ENCODE peak calls at places on chromosomes 7 and 10, in five cellular contexts. Z is PC-3, E is aorta, N is OCI-LY7, S is heart right ventricle. D is an unnamed sample.

GRCh38 chr7:96778263-96778662 is 68.6 kb upstream of the SEM1 start:
- DNase-seq in Z (peak; percentile 22), E (no peak), N (peak; percentile 2), S (no peak), D (no peak)

GRCh38 chr10:97454330-97455036 is 8.5 kb downstream of the ZDHHC16 start:
- DNase-seq in Z (no peak), E (no peak), N (no peak), S (peak; percentile 44), D (peak; percentile 41)

GRCh38 chr10:128092454-128092853 is 33.8 kb downstream of the MKI67 start:
- DNase-seq in Z (no peak), E (no peak), N (no peak), S (no peak), D (peak; percentile 38)

GRCh38 chr7:21169667-21170605 is 257.9 kb upstream of the SP4 start:
- DNase-seq in Z (no peak), E (no peak), N (no peak), S (no peak), D (no peak)

GRCh38 chr7:100949227-100949930 is at the start of gene MUC3A:
- DNase-seq in Z (no peak), E (no peak), N (no peak), S (peak; percentile 48), D (no peak)

GRCh38 chr7:4851459-4852422 is 10.1 kb downstream of the PAPOLB start:
- DNase-seq in Z (peak; percentile 18), E (no peak), N (no peak), S (no peak), D (no peak)

GRCh38 chr7:129238546-129238945 is 13.7 kb downstream of the AHCYL2 start:
- DNase-seq in Z (no peak), E (peak; percentile 46), N (no peak), S (no peak), D (no peak)

GRCh38 chr10:124755581-124755980 is 11.4 kb upstream of the FAM53B start:
- DNase-seq in Z (no peak), E (no peak), N (no peak), S (no peak), D (no peak)

GRCh38 chr7:42699415-42700178 is 212.3 kb downstream of the C7orf25 start:
- DNase-seq in Z (no peak), E (no peak), N (no peak), S (no peak), D (no peak)

GRCh38 chr7:134992626-134993179 is 6.4 kb downstream of the AGBL3 start:
- DNase-seq in Z (no peak), E (no peak), N (no peak), S (peak; percentile 32), D (no peak)

GRCh38 chr10:5282137-5282536 is 82.6 kb upstream of the UCN3 start:
- DNase-seq in Z (no peak), E (no peak), N (no peak), S (no peak), D (no peak)

GRCh38 chr10:3757250-3757637 is 27.8 kb downstream of the KLF6 start:
- DNase-seq in Z (no peak), E (no peak), N (peak; percentile 23), S (no peak), D (no peak)

GRCh38 chr7:23918856-23919255 is 208.8 kb downstream of the STK31 start:
- DNase-seq in Z (no peak), E (no peak), N (no peak), S (no peak), D (no peak)

GRCh38 chr7:38740041-38740440 is 108.9 kb upstream of the AMPH start:
- DNase-seq in Z (no peak), E (no peak), N (no peak), S (no peak), D (no peak)

GRCh38 chr10:98433881-98434732 is 12.6 kb downstream of the HPS1 start:
- DNase-seq in Z (peak; percentile 81), E (no peak), N (no peak), S (no peak), D (no peak)

GRCh38 chr10:42523098-42523497 is 115.3 kb downstream of the ZNF33B start:
- DNase-seq in Z (no peak), E (no peak), N (no peak), S (no peak), D (no peak)

GRCh38 chr10:118672766-118673715 is 77.6 kb upstream of the PRLHR start:
- DNase-seq in Z (no peak), E (no peak), N (no peak), S (no peak), D (no peak)

DNA sequence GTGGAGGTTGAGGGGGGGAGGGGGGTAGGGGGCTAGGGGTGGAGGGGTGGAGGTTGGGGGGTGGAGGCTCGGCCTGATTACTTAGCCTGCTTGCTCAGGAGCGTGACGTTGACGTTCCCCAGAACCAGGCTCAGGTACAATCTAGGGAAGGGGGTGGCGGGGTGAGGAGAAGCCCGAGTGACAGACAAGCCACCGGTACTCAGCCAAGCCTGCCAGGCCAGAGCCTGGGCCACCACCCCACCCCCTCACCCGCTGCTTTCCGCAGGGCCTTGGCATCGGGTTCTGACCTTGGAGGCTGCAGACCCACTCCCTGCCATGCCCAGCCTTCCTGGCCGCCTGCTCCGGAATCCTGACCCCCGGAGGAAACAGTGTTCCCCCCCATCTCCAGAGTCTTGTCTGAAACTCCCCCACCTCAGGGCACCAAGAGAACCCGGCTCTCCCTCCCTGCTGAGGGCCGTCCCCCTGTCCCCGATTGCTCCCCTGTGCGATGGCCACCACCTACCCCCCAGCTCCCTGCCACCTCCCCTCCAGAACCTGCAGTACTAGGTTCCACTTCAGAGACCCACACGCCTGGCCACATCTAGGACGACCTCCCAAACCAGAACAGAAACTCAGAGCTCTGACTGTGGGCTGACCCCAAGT is 5.2 kb downstream of the TMEM120A start:
- DNase-seq in Z (no peak), E (no peak), N (no peak), S (peak; percentile 82), D (peak; percentile 84)
- H3K27ac ChIP-seq in Z (no peak overlapping the region), E (peak overlapping the region; percentile 3), N (no peak overlapping the region), S (peak overlapping the region; percentile 82), D (peak overlapping the region; percentile 99)

GRCh38 chr7:128008744-128009143 is 22.5 kb downstream of the LRRC4 start:
- DNase-seq in Z (no peak), E (no peak), N (no peak), S (no peak), D (no peak)

GRCh38 chr7:128007293-128007680 is 23.9 kb downstream of the LRRC4 start:
- DNase-seq in Z (no peak), E (no peak), N (no peak), S (no peak), D (no peak)

GRCh38 chr7:128008141-128008540 is 23.1 kb downstream of the LRRC4 start:
- DNase-seq in Z (no peak), E (no peak), N (no peak), S (no peak), D (no peak)

GRCh38 chr7:128011079-128011670 is 20.1 kb downstream of the LRRC4 start:
- DNase-seq in Z (no peak), E (no peak), N (no peak), S (no peak), D (no peak)

GRCh38 chr7:128010392-128011078 is 20.7 kb downstream of the LRRC4 start:
- DNase-seq in Z (no peak), E (no peak), N (peak; percentile 13), S (no peak), D (no peak)
- H3K36me3 ChIP-seq in Z (peaks cover 5% of the 10 kb centered on the region), E (no peaks in the 10 kb centered on the region), N (peaks cover 7% of the 10 kb centered on the region), S (peaks cover 8% of the 10 kb centered on the region), D (peaks cover 7% of the 10 kb centered on the region)

DNA sequence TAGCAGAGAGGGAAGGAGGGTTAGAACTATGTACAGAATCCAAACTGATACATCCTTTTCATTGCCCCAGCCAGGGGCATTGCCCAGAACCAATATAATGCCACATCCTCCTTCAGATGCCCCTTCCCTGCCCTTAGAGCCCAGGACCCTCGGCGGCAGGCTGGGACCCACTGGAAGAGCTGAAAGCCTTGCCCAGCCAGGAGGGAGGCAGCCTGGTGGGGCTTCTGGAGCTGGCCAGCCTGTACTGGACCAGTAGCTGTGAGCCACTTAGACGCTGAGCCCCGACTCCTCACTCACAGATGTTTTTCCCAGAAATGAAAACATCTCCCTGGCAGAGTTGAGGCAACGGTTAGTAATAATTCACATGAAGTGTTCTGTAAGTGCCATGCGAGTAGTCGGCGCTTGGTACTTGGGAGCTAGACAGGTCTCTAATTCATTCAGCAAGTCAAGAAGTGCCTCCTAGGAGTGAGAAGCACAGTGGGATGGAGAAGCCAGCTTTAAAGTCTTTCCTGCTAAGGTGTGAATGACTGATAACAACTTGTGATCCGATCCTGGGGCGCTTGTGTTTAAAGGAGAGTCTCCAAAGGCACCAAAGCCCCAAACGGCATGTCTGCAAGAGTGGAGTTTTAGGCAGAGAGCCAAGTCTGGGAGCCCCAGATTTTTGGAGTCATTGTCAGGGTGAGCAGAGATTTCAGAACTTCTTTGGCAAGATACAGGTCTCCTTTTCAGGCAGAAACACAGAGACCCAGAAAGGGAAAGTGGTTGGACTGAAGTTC is 9.8 kb downstream of the VSIR start:
- DNase-seq in Z (no peak), E (no peak), N (no peak), S (no peak), D (no peak)
- H3K27ac ChIP-seq in Z (no peak overlapping the region), E (no peak overlapping the region), N (no peak overlapping the region), S (peak overlapping the region; percentile 7), D (peak overlapping the region; percentile 96)

DNA sequence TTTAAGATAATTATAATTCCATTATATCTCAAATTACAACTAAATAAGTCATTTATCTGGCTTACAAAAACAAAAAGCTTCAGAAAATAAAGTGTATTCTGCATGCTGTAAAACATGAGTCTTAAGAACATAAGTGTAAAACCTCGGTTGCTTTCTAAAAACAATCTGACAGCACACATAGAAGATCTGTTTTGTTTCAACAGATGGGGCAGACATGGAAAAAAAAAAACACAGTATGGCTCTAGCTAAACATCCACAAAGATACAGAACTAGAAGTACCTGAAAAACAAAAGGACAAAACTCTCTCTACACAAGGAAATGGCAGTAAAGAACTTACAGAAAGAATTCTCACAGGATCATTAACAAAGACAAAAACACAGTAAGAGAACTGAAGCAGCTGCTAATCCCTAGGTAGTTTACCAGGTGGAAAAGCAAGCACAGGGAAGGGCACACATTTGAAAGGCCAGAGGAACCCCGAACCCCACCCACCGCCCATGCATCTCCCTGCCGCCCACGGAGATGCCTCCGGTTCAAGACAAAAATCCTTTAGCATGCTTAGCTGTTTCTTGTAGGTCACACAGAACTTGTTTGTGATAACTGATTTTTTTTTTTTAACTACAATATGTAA is 42.5 kb downstream of the DLD start:
- DNase-seq in Z (no peak), E (no peak), N (no peak), S (no peak), D (no peak)
- H3K36me3 ChIP-seq in Z (peaks cover 48% of the 10 kb centered on the region), E (peaks cover 11% of the 10 kb centered on the region), N (no peaks in the 10 kb centered on the region), S (peaks cover 95% of the 10 kb centered on the region), D (peaks cover 45% of the 10 kb centered on the region)

GRCh38 chr7:36777855-36778254 is 53.6 kb upstream of the AOAH start:
- DNase-seq in Z (no peak), E (no peak), N (no peak), S (no peak), D (no peak)
- H3K27ac ChIP-seq in Z (no peak overlapping the region), E (no peak overlapping the region), N (no peak overlapping the region), S (no peak overlapping the region), D (no peak overlapping the region)

GRCh38 chr7:149546331-149546730 is 48.7 kb upstream of the ZNF746 start:
- DNase-seq in Z (no peak), E (no peak), N (no peak), S (no peak), D (no peak)
- H3K36me3 ChIP-seq in Z (peaks cover 20% of the 10 kb centered on the region), E (peaks cover 3% of the 10 kb centered on the region), N (peaks cover 51% of the 10 kb centered on the region), S (peaks cover 56% of the 10 kb centered on the region), D (peaks cover 54% of the 10 kb centered on the region)

GRCh38 chr10:7787150-7787856 is 490 bp downstream of the KIN start:
- DNase-seq in Z (no peak), E (no peak), N (peak; percentile 18), S (no peak), D (no peak)
- H3K27ac ChIP-seq in Z (no peak overlapping the region), E (peak overlapping the region; percentile 13), N (no peak overlapping the region), S (peak overlapping the region; percentile 96), D (peak overlapping the region; percentile 87)

D was measured in tibial artery.